ENCODE peak calls at places on chromosome 3, in eight cellular contexts. One of them, this sample, is unnamed.

GRCh38 chr3:19885468-19885867 is 48.5 kb downstream of the EFHB start:
- DNase-seq in tibial nerve: no peak
- DNase-seq in body of pancreas: no peak
- DNase-seq in cardiac muscle cell: peak
- DNase-seq in CD8-positive, alpha-beta T cell: no peak
- DNase-seq in psoas muscle: no peak
- DNase-seq in epithelial cell of esophagus: peak
- DNase-seq in Caco-2: peak
- DNase-seq in this sample: peak

GRCh38 chr3:125374501-125374995 is 577 bp downstream of the ZNF148 start:
- DNase-seq in tibial nerve: no peak
- DNase-seq in body of pancreas: peak
- DNase-seq in cardiac muscle cell: peak
- DNase-seq in CD8-positive, alpha-beta T cell: no peak
- DNase-seq in psoas muscle: peak
- DNase-seq in epithelial cell of esophagus: peak
- DNase-seq in Caco-2: peak
- DNase-seq in this sample: peak

GRCh38 chr3:53045107-53045783 is 628 bp downstream of the SFMBT1 start:
- DNase-seq in tibial nerve: peak
- DNase-seq in body of pancreas: peak
- DNase-seq in cardiac muscle cell: peak
- DNase-seq in CD8-positive, alpha-beta T cell: peak
- DNase-seq in psoas muscle: peak
- DNase-seq in epithelial cell of esophagus: peak
- DNase-seq in Caco-2: peak
- DNase-seq in this sample: peak

GRCh38 chr3:165642761-165643432 is 194.3 kb downstream of the BCHE start:
- DNase-seq in tibial nerve: no peak
- DNase-seq in body of pancreas: peak
- DNase-seq in cardiac muscle cell: no peak
- DNase-seq in CD8-positive, alpha-beta T cell: no peak
- DNase-seq in psoas muscle: no peak
- DNase-seq in epithelial cell of esophagus: peak
- DNase-seq in Caco-2: no peak
- DNase-seq in this sample: peak

GRCh38 chr3:30292192-30292893 is 314.1 kb upstream of the TGFBR2 start:
- DNase-seq in tibial nerve: no peak
- DNase-seq in body of pancreas: no peak
- DNase-seq in cardiac muscle cell: no peak
- DNase-seq in CD8-positive, alpha-beta T cell: no peak
- DNase-seq in psoas muscle: no peak
- DNase-seq in epithelial cell of esophagus: peak
- DNase-seq in Caco-2: no peak
- DNase-seq in this sample: no peak

GRCh38 chr3:190340071-190340470 is 17.8 kb upstream of the CLDN1 start:
- DNase-seq in tibial nerve: no peak
- DNase-seq in body of pancreas: no peak
- DNase-seq in cardiac muscle cell: no peak
- DNase-seq in CD8-positive, alpha-beta T cell: no peak
- DNase-seq in psoas muscle: no peak
- DNase-seq in epithelial cell of esophagus: peak
- DNase-seq in Caco-2: no peak
- DNase-seq in this sample: peak

GRCh38 chr3:71175722-71176365 is 407.7 kb downstream of the FOXP1 start:
- DNase-seq in tibial nerve: no peak
- DNase-seq in body of pancreas: no peak
- DNase-seq in cardiac muscle cell: no peak
- DNase-seq in CD8-positive, alpha-beta T cell: no peak
- DNase-seq in psoas muscle: no peak
- DNase-seq in epithelial cell of esophagus: no peak
- DNase-seq in Caco-2: no peak
- DNase-seq in this sample: no peak

GRCh38 chr3:52347716-52348635 is 31.9 kb downstream of the DNAH1 start:
- DNase-seq in tibial nerve: no peak
- DNase-seq in body of pancreas: no peak
- DNase-seq in cardiac muscle cell: no peak
- DNase-seq in CD8-positive, alpha-beta T cell: no peak
- DNase-seq in psoas muscle: no peak
- DNase-seq in epithelial cell of esophagus: no peak
- DNase-seq in Caco-2: no peak
- DNase-seq in this sample: no peak

GRCh38 chr3:71536376-71536965 is 47.1 kb downstream of the FOXP1 start:
- DNase-seq in tibial nerve: no peak
- DNase-seq in body of pancreas: no peak
- DNase-seq in cardiac muscle cell: no peak
- DNase-seq in CD8-positive, alpha-beta T cell: no peak
- DNase-seq in psoas muscle: no peak
- DNase-seq in epithelial cell of esophagus: peak
- DNase-seq in Caco-2: no peak
- DNase-seq in this sample: peak

GRCh38 chr3:177538064-177538742 is 340.9 kb upstream of the TBL1XR1 start:
- DNase-seq in tibial nerve: no peak
- DNase-seq in body of pancreas: peak
- DNase-seq in cardiac muscle cell: no peak
- DNase-seq in CD8-positive, alpha-beta T cell: no peak
- DNase-seq in psoas muscle: peak
- DNase-seq in epithelial cell of esophagus: no peak
- DNase-seq in Caco-2: no peak
- DNase-seq in this sample: peak

GRCh38 chr3:39124876-39125836 is 17.7 kb downstream of the TTC21A start:
- DNase-seq in tibial nerve: no peak
- DNase-seq in body of pancreas: peak
- DNase-seq in cardiac muscle cell: no peak
- DNase-seq in CD8-positive, alpha-beta T cell: no peak
- DNase-seq in psoas muscle: no peak
- DNase-seq in epithelial cell of esophagus: peak
- DNase-seq in Caco-2: peak
- DNase-seq in this sample: peak

GRCh38 chr3:122615303-122615702 is 37.9 kb downstream of the PARP15 start:
- DNase-seq in tibial nerve: no peak
- DNase-seq in body of pancreas: no peak
- DNase-seq in cardiac muscle cell: no peak
- DNase-seq in CD8-positive, alpha-beta T cell: no peak
- DNase-seq in psoas muscle: no peak
- DNase-seq in epithelial cell of esophagus: no peak
- DNase-seq in Caco-2: no peak
- DNase-seq in this sample: peak

DNA sequence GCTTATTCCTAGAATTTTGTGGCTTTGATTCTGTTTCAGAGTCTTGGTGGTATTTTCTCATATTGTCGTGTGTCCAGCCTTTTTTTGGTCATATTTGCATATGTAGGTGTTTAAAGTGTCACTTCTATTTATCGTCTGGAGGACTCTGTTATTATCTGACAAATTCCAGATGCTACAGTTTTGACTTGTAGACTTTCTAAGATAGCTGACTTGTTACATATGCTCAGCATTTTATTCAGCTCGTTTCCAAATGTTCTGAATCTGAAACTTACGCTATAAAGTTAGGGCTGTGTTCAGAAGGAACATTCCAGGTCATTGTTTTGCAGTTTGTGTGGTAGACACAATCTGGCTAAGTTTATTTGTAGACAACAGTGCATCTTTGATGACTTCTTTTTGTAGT is 1.9 kb downstream of the PPP4R2 start:
- DNase-seq in tibial nerve: no peak
- DNase-seq in body of pancreas: no peak
- DNase-seq in cardiac muscle cell: no peak
- DNase-seq in CD8-positive, alpha-beta T cell: no peak
- DNase-seq in psoas muscle: no peak
- DNase-seq in epithelial cell of esophagus: no peak
- DNase-seq in Caco-2: no peak
- DNase-seq in this sample: peak
- H3K4me3 ChIP-seq in tibial nerve: peak
- H3K4me3 ChIP-seq in body of pancreas: no peak
- H3K4me3 ChIP-seq in cardiac muscle cell: peak
- H3K4me3 ChIP-seq in CD8-positive, alpha-beta T cell: peak
- H3K4me3 ChIP-seq in psoas muscle: peak
- H3K4me3 ChIP-seq in epithelial cell of esophagus: peak
- H3K4me3 ChIP-seq in Caco-2: peak
- H3K4me3 ChIP-seq in this sample: peak

GRCh38 chr3:69938061-69938460 is 61.5 kb upstream of the SAMMSON start:
- DNase-seq in tibial nerve: no peak
- DNase-seq in body of pancreas: no peak
- DNase-seq in cardiac muscle cell: no peak
- DNase-seq in CD8-positive, alpha-beta T cell: no peak
- DNase-seq in psoas muscle: no peak
- DNase-seq in epithelial cell of esophagus: no peak
- DNase-seq in Caco-2: no peak
- DNase-seq in this sample: no peak
- H3K4me3 ChIP-seq in tibial nerve: no peak
- H3K4me3 ChIP-seq in body of pancreas: no peak
- H3K4me3 ChIP-seq in cardiac muscle cell: no peak
- H3K4me3 ChIP-seq in CD8-positive, alpha-beta T cell: no peak
- H3K4me3 ChIP-seq in psoas muscle: no peak
- H3K4me3 ChIP-seq in epithelial cell of esophagus: no peak
- H3K4me3 ChIP-seq in Caco-2: no peak
- H3K4me3 ChIP-seq in this sample: no peak

DNA sequence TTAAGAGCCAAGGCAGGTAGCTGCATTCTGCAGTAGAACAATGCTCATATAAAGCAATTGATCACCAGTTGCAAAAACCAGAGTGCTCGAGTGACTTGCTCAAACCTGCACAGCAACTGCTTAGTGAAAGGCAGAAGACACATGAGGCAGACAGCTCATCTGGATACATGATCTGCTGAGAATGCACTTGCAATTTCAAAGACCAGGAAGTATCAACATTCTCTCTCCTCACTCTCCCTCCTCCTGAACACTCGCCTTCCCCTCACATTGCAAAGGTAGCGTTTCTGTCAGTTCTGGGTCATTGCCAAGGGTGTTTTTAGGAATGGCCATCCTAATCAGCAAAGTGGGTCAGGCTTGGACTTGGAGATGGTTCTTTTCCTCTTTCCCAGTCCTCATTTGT is 61.0 kb downstream of the BFSP2 start:
- DNase-seq in tibial nerve: no peak
- DNase-seq in body of pancreas: no peak
- DNase-seq in cardiac muscle cell: no peak
- DNase-seq in CD8-positive, alpha-beta T cell: no peak
- DNase-seq in psoas muscle: no peak
- DNase-seq in epithelial cell of esophagus: peak
- DNase-seq in Caco-2: no peak
- DNase-seq in this sample: no peak
- H3K4me3 ChIP-seq in tibial nerve: no peak
- H3K4me3 ChIP-seq in body of pancreas: no peak
- H3K4me3 ChIP-seq in cardiac muscle cell: no peak
- H3K4me3 ChIP-seq in CD8-positive, alpha-beta T cell: peak
- H3K4me3 ChIP-seq in psoas muscle: no peak
- H3K4me3 ChIP-seq in epithelial cell of esophagus: no peak
- H3K4me3 ChIP-seq in Caco-2: no peak
- H3K4me3 ChIP-seq in this sample: no peak

DNA sequence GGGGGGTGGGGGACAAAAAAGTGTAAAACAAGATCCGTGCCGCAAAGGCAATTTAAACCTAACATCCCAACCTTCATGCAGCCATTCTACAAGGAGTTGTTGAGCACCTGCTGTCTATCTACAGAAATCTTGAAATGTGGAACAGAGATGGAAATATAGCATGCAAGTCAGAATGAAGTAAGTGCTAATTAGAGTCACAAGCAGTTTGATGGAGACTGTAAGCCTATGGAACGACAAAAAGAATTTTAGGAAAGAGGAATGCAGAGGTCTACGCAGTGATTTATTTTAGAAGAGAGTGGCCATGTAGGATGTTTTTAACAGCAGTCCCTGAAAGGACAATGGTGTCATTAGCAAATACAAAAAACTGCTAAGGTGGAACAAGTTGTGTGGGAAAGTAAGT is 846 bp upstream of the DCBLD2 start:
- DNase-seq in tibial nerve: no peak
- DNase-seq in body of pancreas: no peak
- DNase-seq in cardiac muscle cell: no peak
- DNase-seq in CD8-positive, alpha-beta T cell: no peak
- DNase-seq in psoas muscle: no peak
- DNase-seq in epithelial cell of esophagus: no peak
- DNase-seq in Caco-2: no peak
- DNase-seq in this sample: no peak
- H3K4me3 ChIP-seq in tibial nerve: peak
- H3K4me3 ChIP-seq in body of pancreas: no peak
- H3K4me3 ChIP-seq in cardiac muscle cell: peak
- H3K4me3 ChIP-seq in CD8-positive, alpha-beta T cell: peak
- H3K4me3 ChIP-seq in psoas muscle: peak
- H3K4me3 ChIP-seq in epithelial cell of esophagus: peak
- H3K4me3 ChIP-seq in Caco-2: peak
- H3K4me3 ChIP-seq in this sample: peak

GRCh38 chr3:102200560-102200959 is 234.3 kb upstream of the ZPLD1 start:
- DNase-seq in tibial nerve: no peak
- DNase-seq in body of pancreas: no peak
- DNase-seq in cardiac muscle cell: no peak
- DNase-seq in CD8-positive, alpha-beta T cell: no peak
- DNase-seq in psoas muscle: no peak
- DNase-seq in epithelial cell of esophagus: no peak
- DNase-seq in Caco-2: no peak
- DNase-seq in this sample: no peak
- H3K4me3 ChIP-seq in tibial nerve: no peak
- H3K4me3 ChIP-seq in body of pancreas: no peak
- H3K4me3 ChIP-seq in cardiac muscle cell: no peak
- H3K4me3 ChIP-seq in CD8-positive, alpha-beta T cell: no peak
- H3K4me3 ChIP-seq in psoas muscle: no peak
- H3K4me3 ChIP-seq in epithelial cell of esophagus: no peak
- H3K4me3 ChIP-seq in Caco-2: no peak
- H3K4me3 ChIP-seq in this sample: no peak

GRCh38 chr3:136932978-136933812 is 24.6 kb upstream of the IL20RB start:
- DNase-seq in tibial nerve: no peak
- DNase-seq in body of pancreas: no peak
- DNase-seq in cardiac muscle cell: no peak
- DNase-seq in CD8-positive, alpha-beta T cell: no peak
- DNase-seq in psoas muscle: no peak
- DNase-seq in epithelial cell of esophagus: no peak
- DNase-seq in Caco-2: no peak
- DNase-seq in this sample: no peak

GRCh38 chr3:136928240-136928639 is 29.5 kb upstream of the IL20RB start:
- DNase-seq in tibial nerve: no peak
- DNase-seq in body of pancreas: no peak
- DNase-seq in cardiac muscle cell: no peak
- DNase-seq in CD8-positive, alpha-beta T cell: no peak
- DNase-seq in psoas muscle: no peak
- DNase-seq in epithelial cell of esophagus: no peak
- DNase-seq in Caco-2: no peak
- DNase-seq in this sample: no peak

GRCh38 chr3:136932518-136932917 is 25.3 kb upstream of the IL20RB start:
- DNase-seq in tibial nerve: no peak
- DNase-seq in body of pancreas: no peak
- DNase-seq in cardiac muscle cell: no peak
- DNase-seq in CD8-positive, alpha-beta T cell: no peak
- DNase-seq in psoas muscle: no peak
- DNase-seq in epithelial cell of esophagus: peak
- DNase-seq in Caco-2: no peak
- DNase-seq in this sample: peak

GRCh38 chr3:136929984-136930671 is 27.7 kb upstream of the IL20RB start:
- DNase-seq in tibial nerve: peak
- DNase-seq in body of pancreas: peak
- DNase-seq in cardiac muscle cell: no peak
- DNase-seq in CD8-positive, alpha-beta T cell: no peak
- DNase-seq in psoas muscle: peak
- DNase-seq in epithelial cell of esophagus: peak
- DNase-seq in Caco-2: no peak
- DNase-seq in this sample: peak

DNA sequence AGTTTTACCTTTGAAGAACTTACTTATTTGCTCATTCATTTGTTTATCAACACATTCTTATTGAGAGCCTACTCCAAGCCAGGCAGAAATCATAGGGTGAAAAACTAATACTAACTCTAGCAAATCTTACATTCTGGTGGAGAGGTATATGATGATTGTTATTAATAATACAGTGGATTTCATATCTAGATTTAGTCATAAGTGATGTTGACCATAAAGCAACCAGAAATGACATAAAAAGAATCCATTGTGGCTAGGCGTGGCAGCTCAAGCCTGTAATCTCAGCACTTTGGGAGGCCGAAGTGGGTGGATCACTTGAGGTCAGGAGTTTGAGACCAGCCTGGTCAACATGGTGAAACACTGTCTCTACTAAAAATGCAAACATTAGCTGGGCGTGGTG is 26.2 kb upstream of the IL20RB start:
- DNase-seq in tibial nerve: no peak
- DNase-seq in body of pancreas: no peak
- DNase-seq in cardiac muscle cell: no peak
- DNase-seq in CD8-positive, alpha-beta T cell: no peak
- DNase-seq in psoas muscle: no peak
- DNase-seq in epithelial cell of esophagus: peak
- DNase-seq in Caco-2: no peak
- DNase-seq in this sample: no peak
- H3K4me3 ChIP-seq in tibial nerve: peak
- H3K4me3 ChIP-seq in body of pancreas: no peak
- H3K4me3 ChIP-seq in cardiac muscle cell: no peak
- H3K4me3 ChIP-seq in CD8-positive, alpha-beta T cell: no peak
- H3K4me3 ChIP-seq in psoas muscle: peak
- H3K4me3 ChIP-seq in epithelial cell of esophagus: peak
- H3K4me3 ChIP-seq in Caco-2: no peak
- H3K4me3 ChIP-seq in this sample: no peak

This sample was measured in fibroblast of villous mesenchyme.